ENCODE peak calls at places on chromosomes 13 and 19, in seven cellular contexts. One of them, this sample, is unnamed. For H3K4me1, the result is how much of the 10 kb centered on the place peaks cover.

GRCh38 chr19:13765395-13766094 is 1.2 kb downstream of the MRI1 start:
- DNase-seq in keratinocyte: no peak
- DNase-seq in GM23338: peak
- DNase-seq in IMR-90: no peak
- DNase-seq in endothelial cell of umbilical vein: no peak
- DNase-seq in A549: no peak
- DNase-seq in HCT116: no peak
- DNase-seq in this sample: no peak

GRCh38 chr13:41995946-41996345 is 35.0 kb upstream of the VWA8 start:
- DNase-seq in endothelial cell of umbilical vein: no peak
- DNase-seq in A549: no peak
- DNase-seq in HCT116: no peak
- DNase-seq in IMR-90: peak
- DNase-seq in GM23338: no peak
- DNase-seq in keratinocyte: no peak
- DNase-seq in this sample: no peak

GRCh38 chr19:39599116-39599515 is 3.2 kb upstream of the LGALS13 start:
- DNase-seq in A549: no peak
- DNase-seq in keratinocyte: no peak
- DNase-seq in endothelial cell of umbilical vein: peak
- DNase-seq in IMR-90: peak
- DNase-seq in GM23338: peak
- DNase-seq in HCT116: no peak
- DNase-seq in this sample: peak

GRCh38 chr19:38922482-38922881 is 8.1 kb downstream of the SARS2 start:
- DNase-seq in keratinocyte: no peak
- DNase-seq in endothelial cell of umbilical vein: no peak
- DNase-seq in HCT116: no peak
- DNase-seq in A549: no peak
- DNase-seq in IMR-90: no peak
- DNase-seq in GM23338: no peak
- DNase-seq in this sample: no peak

GRCh38 chr19:15298847-15299567 is 33.3 kb downstream of the BRD4 start:
- DNase-seq in IMR-90: no peak
- DNase-seq in HCT116: no peak
- DNase-seq in GM23338: no peak
- DNase-seq in endothelial cell of umbilical vein: no peak
- DNase-seq in keratinocyte: no peak
- DNase-seq in A549: no peak
- DNase-seq in this sample: no peak

GRCh38 chr13:106238690-106239089 is 296.8 kb downstream of the EFNB2 start:
- DNase-seq in GM23338: no peak
- DNase-seq in HCT116: no peak
- DNase-seq in IMR-90: no peak
- DNase-seq in A549: no peak
- DNase-seq in endothelial cell of umbilical vein: no peak
- DNase-seq in keratinocyte: no peak
- DNase-seq in this sample: no peak

GRCh38 chr13:77981191-77981925 is 62.7 kb upstream of the EDNRB start:
- DNase-seq in endothelial cell of umbilical vein: peak
- DNase-seq in keratinocyte: no peak
- DNase-seq in A549: no peak
- DNase-seq in GM23338: no peak
- DNase-seq in IMR-90: peak
- DNase-seq in HCT116: no peak
- DNase-seq in this sample: no peak

GRCh38 chr19:44775676-44776240 is 1.9 kb upstream of the CBLC start:
- DNase-seq in GM23338: no peak
- DNase-seq in keratinocyte: no peak
- DNase-seq in HCT116: no peak
- DNase-seq in A549: no peak
- DNase-seq in IMR-90: no peak
- DNase-seq in endothelial cell of umbilical vein: no peak
- DNase-seq in this sample: no peak

GRCh38 chr13:37811441-37811840 is 58.1 kb downstream of the TRPC4 start:
- DNase-seq in endothelial cell of umbilical vein: no peak
- DNase-seq in HCT116: no peak
- DNase-seq in IMR-90: peak
- DNase-seq in GM23338: no peak
- DNase-seq in keratinocyte: no peak
- DNase-seq in A549: no peak
- DNase-seq in this sample: no peak

GRCh38 chr19:45526971-45527370 is 19.7 kb downstream of the VASP start:
- DNase-seq in endothelial cell of umbilical vein: no peak
- DNase-seq in GM23338: no peak
- DNase-seq in IMR-90: no peak
- DNase-seq in HCT116: no peak
- DNase-seq in keratinocyte: no peak
- DNase-seq in A549: no peak
- DNase-seq in this sample: no peak

GRCh38 chr13:43285891-43286602 is 262.7 kb downstream of the DNAJC15 start:
- DNase-seq in HCT116: no peak
- DNase-seq in endothelial cell of umbilical vein: no peak
- DNase-seq in GM23338: no peak
- DNase-seq in IMR-90: peak
- DNase-seq in keratinocyte: no peak
- DNase-seq in A549: no peak
- DNase-seq in this sample: peak

GRCh38 chr19:17346109-17346671 is 8.8 kb downstream of the GTPBP3 start:
- DNase-seq in GM23338: peak
- DNase-seq in endothelial cell of umbilical vein: peak
- DNase-seq in IMR-90: peak
- DNase-seq in HCT116: peak
- DNase-seq in A549: peak
- DNase-seq in keratinocyte: no peak
- DNase-seq in this sample: peak

GRCh38 chr13:36950330-36950729 is 30.3 kb upstream of the SMAD9 start:
- DNase-seq in keratinocyte: no peak
- DNase-seq in GM23338: no peak
- DNase-seq in A549: no peak
- DNase-seq in HCT116: no peak
- DNase-seq in IMR-90: no peak
- DNase-seq in endothelial cell of umbilical vein: no peak
- DNase-seq in this sample: no peak

GRCh38 chr19:30693179-30693578 is 321.0 kb downstream of the ZNF536 start:
- DNase-seq in endothelial cell of umbilical vein: no peak
- DNase-seq in GM23338: no peak
- DNase-seq in IMR-90: no peak
- DNase-seq in A549: no peak
- DNase-seq in keratinocyte: no peak
- DNase-seq in HCT116: no peak
- DNase-seq in this sample: no peak

GRCh38 chr13:104571161-104571889 is 1505.1 kb upstream of the SLC10A2 start:
- DNase-seq in HCT116: peak
- DNase-seq in endothelial cell of umbilical vein: peak
- DNase-seq in IMR-90: peak
- DNase-seq in A549: peak
- DNase-seq in GM23338: peak
- DNase-seq in keratinocyte: no peak
- DNase-seq in this sample: peak

GRCh38 chr19:44346556-44346955 is 9.9 kb downstream of the ZNF112 start:
- DNase-seq in endothelial cell of umbilical vein: no peak
- DNase-seq in HCT116: no peak
- DNase-seq in GM23338: no peak
- DNase-seq in IMR-90: no peak
- DNase-seq in keratinocyte: no peak
- DNase-seq in A549: no peak
- DNase-seq in this sample: no peak

GRCh38 chr13:60311527-60311926 is 85.5 kb upstream of the TDRD3 start:
- DNase-seq in GM23338: no peak
- DNase-seq in HCT116: no peak
- DNase-seq in IMR-90: no peak
- DNase-seq in A549: no peak
- DNase-seq in endothelial cell of umbilical vein: no peak
- DNase-seq in keratinocyte: no peak
- DNase-seq in this sample: no peak

GRCh38 chr13:33349314-33349995 is 63.9 kb upstream of the STARD13 start:
- DNase-seq in endothelial cell of umbilical vein: no peak
- DNase-seq in IMR-90: no peak
- DNase-seq in GM23338: peak
- DNase-seq in HCT116: no peak
- DNase-seq in keratinocyte: no peak
- DNase-seq in A549: no peak
- DNase-seq in this sample: peak

GRCh38 chr13:20623000-20623399 is 56.0 kb downstream of the IFT88 start:
- DNase-seq in GM23338: no peak
- DNase-seq in A549: no peak
- DNase-seq in HCT116: no peak
- DNase-seq in endothelial cell of umbilical vein: no peak
- DNase-seq in IMR-90: no peak
- DNase-seq in keratinocyte: no peak
- DNase-seq in this sample: no peak

GRCh38 chr13:110421696-110422395 is 114.8 kb downstream of the COL4A2 start:
- DNase-seq in endothelial cell of umbilical vein: no peak
- DNase-seq in A549: no peak
- DNase-seq in IMR-90: peak
- DNase-seq in HCT116: no peak
- DNase-seq in keratinocyte: no peak
- DNase-seq in GM23338: no peak
- DNase-seq in this sample: no peak

GRCh38 chr19:5397804-5398692 is 57.2 kb upstream of the ZNRF4 start:
- DNase-seq in endothelial cell of umbilical vein: no peak
- DNase-seq in IMR-90: no peak
- DNase-seq in A549: peak
- DNase-seq in keratinocyte: no peak
- DNase-seq in GM23338: peak
- DNase-seq in HCT116: no peak
- DNase-seq in this sample: peak

GRCh38 chr13:21240586-21240985 is 64.1 kb downstream of the MRPL57 start:
- DNase-seq in endothelial cell of umbilical vein: peak
- DNase-seq in IMR-90: peak
- DNase-seq in A549: no peak
- DNase-seq in keratinocyte: no peak
- DNase-seq in GM23338: no peak
- DNase-seq in HCT116: no peak
- DNase-seq in this sample: no peak

DNA sequence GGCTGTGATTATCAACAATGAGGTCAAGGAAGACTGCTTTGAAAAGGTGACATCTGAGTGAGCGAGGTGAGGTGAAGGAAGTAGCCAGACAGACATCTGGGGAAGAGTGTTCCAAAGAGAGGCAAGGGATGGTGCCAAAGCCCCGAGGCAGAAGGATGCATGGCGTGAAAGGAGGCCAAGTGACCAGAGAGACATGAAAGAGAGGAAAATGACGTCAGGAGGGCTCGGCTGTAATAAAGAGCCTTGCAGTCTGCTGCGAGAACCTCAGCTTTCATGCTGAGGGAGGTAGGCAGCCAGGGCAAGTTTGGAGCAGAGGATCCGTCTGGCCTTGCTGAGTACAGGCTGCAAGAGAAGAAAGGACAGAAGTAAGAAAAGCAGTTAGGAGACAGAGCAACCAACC is 50.8 kb downstream of the FOXO1 start:
- DNase-seq in A549: no peak
- DNase-seq in HCT116: no peak
- DNase-seq in GM23338: no peak
- DNase-seq in keratinocyte: no peak
- DNase-seq in endothelial cell of umbilical vein: no peak
- DNase-seq in IMR-90: no peak
- DNase-seq in this sample: no peak
- H3K4me1 ChIP-seq in A549: under half
- H3K4me1 ChIP-seq in HCT116: under half
- H3K4me1 ChIP-seq in GM23338: half or more
- H3K4me1 ChIP-seq in keratinocyte: under half
- H3K4me1 ChIP-seq in endothelial cell of umbilical vein: half or more
- H3K4me1 ChIP-seq in IMR-90: under half
- H3K4me1 ChIP-seq in this sample: under half

GRCh38 chr19:1754651-1755466 is 1.6 kb downstream of the ONECUT3 start:
- DNase-seq in keratinocyte: no peak
- DNase-seq in GM23338: peak
- DNase-seq in IMR-90: no peak
- DNase-seq in HCT116: no peak
- DNase-seq in endothelial cell of umbilical vein: no peak
- DNase-seq in A549: no peak
- DNase-seq in this sample: peak
- H3K4me2 ChIP-seq in keratinocyte: no peak
- H3K4me2 ChIP-seq in GM23338: peak
- H3K4me2 ChIP-seq in IMR-90: no peak
- H3K4me2 ChIP-seq in HCT116: peak
- H3K4me2 ChIP-seq in endothelial cell of umbilical vein: no peak
- H3K4me2 ChIP-seq in A549: peak
- H3K4me2 ChIP-seq in this sample: peak

DNA sequence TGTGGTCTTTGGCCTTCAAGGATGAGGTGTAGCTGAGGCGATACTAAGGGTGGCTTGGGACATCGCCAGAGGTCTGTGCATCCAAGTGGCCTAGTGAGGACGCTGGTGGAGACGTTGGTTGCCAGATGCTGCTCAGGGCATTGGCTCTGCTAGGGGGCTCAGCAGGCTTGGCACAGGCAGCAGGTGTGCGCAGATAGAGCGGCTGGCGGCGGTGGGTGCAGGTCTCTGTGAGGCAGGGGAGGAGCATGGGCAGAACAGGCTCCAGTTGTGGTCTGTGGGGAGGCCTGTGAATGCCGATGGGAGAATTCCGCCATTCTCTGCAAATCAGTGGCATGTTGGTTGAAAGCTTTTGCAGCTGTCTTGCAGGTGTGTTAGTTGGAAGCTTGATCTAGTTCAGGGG is 21.2 kb downstream of the PRAM1 start:
- DNase-seq in A549: no peak
- DNase-seq in IMR-90: no peak
- DNase-seq in HCT116: no peak
- DNase-seq in GM23338: no peak
- DNase-seq in keratinocyte: no peak
- DNase-seq in endothelial cell of umbilical vein: no peak
- DNase-seq in this sample: no peak
- H3K4me1 ChIP-seq in A549: under half
- H3K4me1 ChIP-seq in IMR-90: under half
- H3K4me1 ChIP-seq in HCT116: under half
- H3K4me1 ChIP-seq in GM23338: under half
- H3K4me1 ChIP-seq in keratinocyte: under half
- H3K4me1 ChIP-seq in endothelial cell of umbilical vein: under half
- H3K4me1 ChIP-seq in this sample: under half

DNA sequence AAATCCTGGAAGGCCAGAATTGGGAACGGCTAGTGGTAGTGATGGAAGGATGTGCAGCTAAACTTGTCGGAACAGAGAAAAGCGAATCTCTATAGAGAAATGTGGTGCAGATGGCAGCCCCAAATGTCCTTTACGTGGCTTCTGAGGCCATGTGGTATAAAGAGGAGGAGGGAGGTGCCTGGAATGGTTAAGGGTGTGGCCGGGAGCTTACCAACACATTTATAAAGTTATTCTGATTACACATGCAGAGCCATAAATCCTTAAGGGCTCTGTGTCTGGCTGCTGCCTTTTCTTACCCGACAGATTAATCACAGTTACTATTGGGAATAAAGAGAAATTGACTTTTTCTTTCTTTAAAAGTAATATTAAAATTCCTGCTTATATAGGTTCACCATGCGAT is 190.1 kb downstream of the OXGR1 start:
- DNase-seq in endothelial cell of umbilical vein: no peak
- DNase-seq in GM23338: no peak
- DNase-seq in IMR-90: no peak
- DNase-seq in keratinocyte: no peak
- DNase-seq in A549: no peak
- DNase-seq in HCT116: no peak
- DNase-seq in this sample: no peak
- H3K4me2 ChIP-seq in endothelial cell of umbilical vein: no peak
- H3K4me2 ChIP-seq in GM23338: no peak
- H3K4me2 ChIP-seq in IMR-90: no peak
- H3K4me2 ChIP-seq in keratinocyte: no peak
- H3K4me2 ChIP-seq in A549: no peak
- H3K4me2 ChIP-seq in HCT116: no peak
- H3K4me2 ChIP-seq in this sample: no peak

GRCh38 chr19:46868444-46868843 is 7.6 kb downstream of the ARHGAP35 start:
- DNase-seq in A549: no peak
- DNase-seq in HCT116: no peak
- DNase-seq in endothelial cell of umbilical vein: no peak
- DNase-seq in GM23338: no peak
- DNase-seq in IMR-90: no peak
- DNase-seq in keratinocyte: no peak
- DNase-seq in this sample: no peak
- H3K4me1 ChIP-seq in A549: half or more
- H3K4me1 ChIP-seq in HCT116: under half
- H3K4me1 ChIP-seq in endothelial cell of umbilical vein: under half
- H3K4me1 ChIP-seq in GM23338: half or more
- H3K4me1 ChIP-seq in IMR-90: under half
- H3K4me1 ChIP-seq in keratinocyte: under half
- H3K4me1 ChIP-seq in this sample: under half